ENCODE peak calls at places on chromosomes 3 and 15, in five cellular contexts. J, D, L, H and I are unnamed samples.

GRCh38 chr3:130831716-130832400 is 62.0 kb upstream of the ATP2C1 start:
- DNase-seq in L (no peak), H (no peak), J (no peak), D (peak; percentile 63), I (peak; percentile 6)

GRCh38 chr15:60121845-60122244 is 117.7 kb downstream of the FOXB1 start:
- DNase-seq in H (no peak), L (no peak), D (no peak), J (no peak), I (no peak)

GRCh38 chr15:38795471-38796245 is 231.0 kb upstream of the RASGRP1 start:
- DNase-seq in J (no peak), L (no peak), D (no peak), H (no peak), I (no peak)

GRCh38 chr15:101110681-101111569 is 140.9 kb downstream of the CHSY1 start:
- DNase-seq in H (no peak), D (no peak), L (no peak), J (no peak), I (no peak)

GRCh38 chr15:39968273-39969001 is 34.5 kb downstream of the EIF2AK4 start:
- DNase-seq in L (no peak), D (no peak), H (no peak), J (no peak), I (no peak)

GRCh38 chr15:53038542-53038941 is 248.4 kb upstream of the ONECUT1 start:
- DNase-seq in D (no peak), J (no peak), L (no peak), H (no peak), I (no peak)

GRCh38 chr15:55768670-55769185 is 25.8 kb upstream of the PRTG start:
- DNase-seq in H (no peak), D (no peak), J (no peak), L (no peak), I (no peak)

GRCh38 chr3:174023445-174023844 is 625.9 kb downstream of the NLGN1 start:
- DNase-seq in D (peak; percentile 32), L (peak; percentile 93), J (peak; percentile 49), H (no peak), I (peak; percentile 30)